ENCODE peak calls at places on chromosomes 3 and 15, in five cellular contexts. One of them, this sample, is unnamed.

GRCh38 chr3:170529346-170529745 is 56.5 kb downstream of the SLC7A14 start:
- DNase-seq in suprapubic skin: no peak
- DNase-seq in tibial nerve: no peak
- DNase-seq in IMR-90: no peak
- DNase-seq in GM12878: no peak
- DNase-seq in this sample: no peak

GRCh38 chr3:180615954-180616353 is 14.0 kb downstream of the TTC14 start:
- DNase-seq in GM12878: no peak
- DNase-seq in IMR-90: no peak
- DNase-seq in tibial nerve: no peak
- DNase-seq in suprapubic skin: no peak
- DNase-seq in this sample: no peak

GRCh38 chr15:25939122-25939521 is 76.0 kb upstream of the ATP10A start:
- DNase-seq in suprapubic skin: no peak
- DNase-seq in tibial nerve: no peak
- DNase-seq in GM12878: peak
- DNase-seq in IMR-90: no peak
- DNase-seq in this sample: no peak

GRCh38 chr3:11080492-11080891 is 73.8 kb upstream of the HRH1 start:
- DNase-seq in IMR-90: no peak
- DNase-seq in suprapubic skin: no peak
- DNase-seq in tibial nerve: no peak
- DNase-seq in GM12878: no peak
- DNase-seq in this sample: no peak

GRCh38 chr3:17442332-17443049 is 299.9 kb downstream of the TBC1D5 start:
- DNase-seq in IMR-90: peak
- DNase-seq in tibial nerve: no peak
- DNase-seq in suprapubic skin: no peak
- DNase-seq in GM12878: no peak
- DNase-seq in this sample: no peak

GRCh38 chr15:79170256-79170664 is 79.7 kb upstream of the RASGRF1 start:
- DNase-seq in IMR-90: no peak
- DNase-seq in suprapubic skin: no peak
- DNase-seq in GM12878: no peak
- DNase-seq in tibial nerve: no peak
- DNase-seq in this sample: peak

GRCh38 chr3:58492385-58492970 is 582 bp downstream of the KCTD6 start:
- DNase-seq in suprapubic skin: no peak
- DNase-seq in tibial nerve: no peak
- DNase-seq in GM12878: no peak
- DNase-seq in IMR-90: no peak
- DNase-seq in this sample: peak

GRCh38 chr3:61638721-61639120 is 77.3 kb downstream of the PTPRG start:
- DNase-seq in IMR-90: peak
- DNase-seq in suprapubic skin: no peak
- DNase-seq in tibial nerve: no peak
- DNase-seq in GM12878: no peak
- DNase-seq in this sample: no peak

GRCh38 chr3:38438421-38438820 is 15.3 kb upstream of the ACVR2B start:
- DNase-seq in GM12878: no peak
- DNase-seq in IMR-90: peak
- DNase-seq in suprapubic skin: no peak
- DNase-seq in tibial nerve: no peak
- DNase-seq in this sample: no peak

GRCh38 chr3:178076718-178077117 is 459.5 kb upstream of the KCNMB2 start:
- DNase-seq in GM12878: no peak
- DNase-seq in IMR-90: no peak
- DNase-seq in suprapubic skin: no peak
- DNase-seq in tibial nerve: no peak
- DNase-seq in this sample: no peak

GRCh38 chr3:40593351-40593750 is 68.6 kb downstream of the ZNF621 start:
- DNase-seq in tibial nerve: no peak
- DNase-seq in IMR-90: no peak
- DNase-seq in suprapubic skin: no peak
- DNase-seq in GM12878: no peak
- DNase-seq in this sample: no peak

GRCh38 chr3:29694783-29695182 is 413.9 kb downstream of the RBMS3 start:
- DNase-seq in GM12878: no peak
- DNase-seq in suprapubic skin: no peak
- DNase-seq in IMR-90: peak
- DNase-seq in tibial nerve: no peak
- DNase-seq in this sample: no peak

GRCh38 chr3:192841428-192841827 is 76.2 kb downstream of the MB21D2 start:
- DNase-seq in GM12878: no peak
- DNase-seq in suprapubic skin: no peak
- DNase-seq in tibial nerve: no peak
- DNase-seq in IMR-90: no peak
- DNase-seq in this sample: no peak

GRCh38 chr3:62241279-62241678 is 132.1 kb downstream of the FEZF2 start:
- DNase-seq in suprapubic skin: no peak
- DNase-seq in IMR-90: no peak
- DNase-seq in GM12878: no peak
- DNase-seq in tibial nerve: no peak
- DNase-seq in this sample: no peak

GRCh38 chr3:140242818-140243276 is 307.9 kb downstream of the CLSTN2 start:
- DNase-seq in tibial nerve: no peak
- DNase-seq in IMR-90: no peak
- DNase-seq in suprapubic skin: no peak
- DNase-seq in GM12878: no peak
- DNase-seq in this sample: no peak

GRCh38 chr15:34514251-34514760 is 69.1 kb downstream of the GOLGA8B start:
- DNase-seq in GM12878: no peak
- DNase-seq in tibial nerve: no peak
- DNase-seq in IMR-90: no peak
- DNase-seq in suprapubic skin: no peak
- DNase-seq in this sample: peak

GRCh38 chr3:110062711-110063110 is 725.4 kb upstream of the DPPA4 start:
- DNase-seq in GM12878: no peak
- DNase-seq in tibial nerve: no peak
- DNase-seq in IMR-90: no peak
- DNase-seq in suprapubic skin: no peak
- DNase-seq in this sample: no peak

GRCh38 chr15:58203537-58203936 is 65.4 kb downstream of the AQP9 start:
- DNase-seq in GM12878: no peak
- DNase-seq in suprapubic skin: no peak
- DNase-seq in tibial nerve: no peak
- DNase-seq in IMR-90: peak
- DNase-seq in this sample: peak

GRCh38 chr3:24533557-24534193 is 39.0 kb upstream of the THRB start:
- DNase-seq in tibial nerve: no peak
- DNase-seq in suprapubic skin: no peak
- DNase-seq in GM12878: no peak
- DNase-seq in IMR-90: no peak
- DNase-seq in this sample: no peak

GRCh38 chr15:46768287-46768686 is 949.0 kb upstream of the SEMA6D start:
- DNase-seq in tibial nerve: no peak
- DNase-seq in IMR-90: no peak
- DNase-seq in suprapubic skin: no peak
- DNase-seq in GM12878: no peak
- DNase-seq in this sample: no peak

GRCh38 chr3:84946240-84946639 is 12.5 kb upstream of the CADM2 start:
- DNase-seq in IMR-90: no peak
- DNase-seq in tibial nerve: no peak
- DNase-seq in GM12878: no peak
- DNase-seq in suprapubic skin: no peak
- DNase-seq in this sample: no peak

GRCh38 chr3:58242340-58242739 is 4.7 kb downstream of the ABHD6 start:
- DNase-seq in suprapubic skin: no peak
- DNase-seq in GM12878: no peak
- DNase-seq in tibial nerve: no peak
- DNase-seq in IMR-90: no peak
- DNase-seq in this sample: no peak

GRCh38 chr3:30934208-30934550 is 39.7 kb upstream of the GADL1 start:
- DNase-seq in tibial nerve: no peak
- DNase-seq in IMR-90: peak
- DNase-seq in GM12878: no peak
- DNase-seq in suprapubic skin: no peak
- DNase-seq in this sample: no peak

GRCh38 chr3:111073186-111073585 is 1.6 kb downstream of the NECTIN3 start:
- DNase-seq in suprapubic skin: no peak
- DNase-seq in GM12878: no peak
- DNase-seq in IMR-90: peak
- DNase-seq in tibial nerve: no peak
- DNase-seq in this sample: no peak

DNA sequence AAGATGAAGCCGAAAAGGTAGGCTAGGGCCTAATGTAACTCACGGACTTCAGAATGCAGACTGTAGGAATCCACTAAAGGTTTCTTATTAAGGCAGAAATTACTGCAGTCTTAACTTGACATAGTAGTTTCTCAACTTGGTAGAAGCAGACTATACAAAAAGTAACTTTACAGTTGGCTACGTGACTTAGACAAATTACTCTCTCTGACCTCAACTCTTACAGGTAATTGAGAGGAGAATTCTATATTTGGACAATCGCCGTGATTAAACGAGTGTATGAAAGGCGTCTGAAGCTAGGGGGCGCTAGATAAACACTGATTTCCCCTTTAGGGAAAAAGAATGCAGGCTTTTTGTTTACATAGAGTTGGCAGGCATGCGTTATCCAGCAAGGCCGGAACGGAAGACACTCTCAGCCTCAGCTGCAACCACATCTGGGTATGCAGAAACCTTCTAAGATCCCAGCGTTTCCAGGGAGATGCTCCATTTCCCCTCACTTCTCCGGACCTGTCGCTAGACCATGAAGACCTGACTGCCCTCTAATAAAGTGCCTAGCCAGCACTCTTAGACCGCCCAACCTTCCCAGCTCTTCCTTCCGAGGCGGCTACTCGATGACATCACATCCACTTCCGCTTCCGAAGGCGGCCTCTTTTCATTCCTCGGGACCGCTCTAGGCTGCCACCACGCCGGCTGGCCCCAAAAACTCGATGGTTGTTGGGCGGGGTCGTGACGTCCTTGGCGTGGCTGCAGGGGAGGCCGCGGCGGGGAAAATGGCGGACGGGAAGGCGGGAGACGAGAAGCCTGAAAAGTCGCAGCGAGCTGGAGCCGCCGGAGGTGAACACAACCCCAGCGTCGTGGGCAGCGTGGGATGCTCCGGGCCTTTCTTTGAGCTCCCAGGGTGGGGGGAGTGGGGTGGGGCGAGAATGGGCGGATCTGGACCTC is at the start of gene PCNP:
- DNase-seq in IMR-90: peak
- DNase-seq in suprapubic skin: peak
- DNase-seq in GM12878: peak
- DNase-seq in tibial nerve: peak
- DNase-seq in this sample: peak
- TF ChIP-seq POLR2A in IMR-90: peak
- TF ChIP-seq POLR2A in suprapubic skin: peak
- TF ChIP-seq POLR2A in GM12878: peak
- TF ChIP-seq POLR2A in tibial nerve: peak
- TF ChIP-seq POLR2A in this sample: peak

DNA sequence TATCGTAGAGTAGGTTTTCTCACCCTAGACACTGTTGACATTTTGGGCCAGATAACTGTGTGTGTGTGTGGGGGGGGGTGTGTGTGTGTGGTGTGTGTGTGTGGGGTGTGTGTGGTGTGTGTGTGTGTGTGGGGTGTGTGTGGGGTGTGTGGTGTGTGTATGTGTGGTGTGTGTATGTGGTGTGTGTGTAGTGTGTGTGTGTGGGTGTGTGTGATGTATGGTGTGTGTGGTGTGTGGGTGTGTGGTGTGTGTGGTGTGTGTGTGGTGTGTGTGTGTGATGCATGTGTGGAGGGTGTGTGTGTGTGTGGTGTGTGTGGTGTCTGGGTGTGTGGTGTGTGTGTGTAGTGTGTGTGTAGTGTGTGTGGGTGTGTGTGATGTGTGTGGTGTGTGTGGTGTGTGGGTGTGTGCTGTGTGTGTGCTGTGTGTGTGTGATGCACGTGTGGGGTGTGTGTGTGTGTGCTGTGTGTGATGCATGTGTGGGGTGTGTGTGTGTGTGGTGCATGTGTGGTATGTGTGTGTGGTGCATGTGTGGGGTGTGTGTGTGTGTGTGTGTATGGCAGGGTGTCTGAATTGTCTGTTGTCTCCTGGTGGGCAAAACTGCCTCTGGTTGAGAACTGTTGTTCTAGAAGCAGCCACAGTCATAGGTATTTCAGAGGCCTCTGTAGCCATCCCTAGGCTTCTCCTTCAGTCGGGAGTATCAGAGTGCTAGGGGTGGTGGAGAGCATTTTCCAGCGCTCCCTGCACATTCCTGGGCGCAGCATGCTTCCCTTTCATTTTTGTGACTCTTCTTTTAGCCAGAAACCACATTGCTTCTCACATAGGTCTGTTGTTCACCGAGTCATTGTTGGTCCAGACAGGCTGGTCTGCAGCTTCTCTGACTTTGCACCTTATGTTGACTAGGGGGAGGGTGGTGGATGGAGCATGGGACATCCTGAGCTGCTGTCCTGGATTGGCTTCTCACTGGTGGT is 84.4 kb downstream of the THSD4 start:
- DNase-seq in tibial nerve: no peak
- DNase-seq in GM12878: no peak
- DNase-seq in IMR-90: peak
- DNase-seq in suprapubic skin: no peak
- DNase-seq in this sample: no peak
- TF ChIP-seq POLR2A in tibial nerve: no peak
- TF ChIP-seq POLR2A in GM12878: no peak
- TF ChIP-seq POLR2A in IMR-90: no peak
- TF ChIP-seq POLR2A in suprapubic skin: no peak
- TF ChIP-seq POLR2A in this sample: no peak

DNA sequence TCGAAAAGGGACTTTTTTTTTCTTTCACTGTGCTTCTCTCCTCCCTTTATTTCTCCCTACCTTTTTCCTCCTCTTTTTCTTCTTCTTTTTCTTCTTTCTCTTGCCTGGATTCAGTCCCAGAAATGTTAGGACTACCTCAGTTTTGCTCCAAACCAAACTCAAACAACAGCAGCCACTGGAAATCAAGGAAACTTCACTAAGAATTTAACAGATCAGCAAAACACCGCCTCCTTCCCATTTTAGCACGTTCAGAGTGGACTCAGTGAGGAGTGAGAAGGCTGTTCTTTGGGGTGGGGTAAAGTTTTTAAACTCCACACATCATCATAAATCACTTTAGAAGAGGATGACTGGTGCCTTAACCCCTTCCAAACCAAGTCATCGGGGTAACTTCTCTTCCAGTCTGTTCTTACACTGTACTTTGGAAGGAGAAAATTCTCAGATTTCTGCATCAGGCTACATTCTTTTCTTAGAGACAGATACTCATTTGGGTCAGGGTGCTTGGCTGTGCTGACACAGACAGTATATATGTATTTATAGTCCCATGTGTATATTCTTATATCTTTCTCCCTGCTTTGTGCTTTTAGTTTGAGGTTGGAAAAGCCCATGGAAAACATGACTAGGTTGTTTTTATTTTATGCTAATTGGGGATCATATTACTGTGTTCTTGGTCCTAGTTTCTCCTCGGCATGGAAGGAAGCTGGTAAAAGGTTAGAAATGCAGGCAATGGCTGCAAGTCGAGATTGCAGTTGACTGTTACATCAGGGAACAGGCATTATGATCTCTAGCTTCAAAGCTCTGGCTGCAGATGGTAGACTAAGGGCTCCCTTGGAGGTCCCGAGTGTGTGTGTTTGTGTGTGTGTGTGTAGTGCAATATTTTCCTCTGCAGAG is at the start of gene CCDC80:
- DNase-seq in GM12878: no peak
- DNase-seq in tibial nerve: no peak
- DNase-seq in suprapubic skin: no peak
- DNase-seq in IMR-90: peak
- DNase-seq in this sample: no peak
- TF ChIP-seq POLR2A in GM12878: no peak
- TF ChIP-seq POLR2A in tibial nerve: peak
- TF ChIP-seq POLR2A in suprapubic skin: peak
- TF ChIP-seq POLR2A in IMR-90: peak
- TF ChIP-seq POLR2A in this sample: no peak

GRCh38 chr3:9397331-9397910 is at the start of gene SETD5:
- DNase-seq in suprapubic skin: peak
- DNase-seq in GM12878: peak
- DNase-seq in tibial nerve: peak
- DNase-seq in IMR-90: peak
- DNase-seq in this sample: peak
- TF ChIP-seq POLR2A in suprapubic skin: peak
- TF ChIP-seq POLR2A in GM12878: peak
- TF ChIP-seq POLR2A in tibial nerve: peak
- TF ChIP-seq POLR2A in IMR-90: peak
- TF ChIP-seq POLR2A in this sample: peak